ENCODE peak calls at places on chromosome 1, in seven cellular contexts. One of them, this sample, is unnamed.

GRCh38 chr1:247360991-247361721 is 29.5 kb upstream of the ZNF496 start:
- DNase-seq in RWPE1: no peak
- DNase-seq in amniotic stem cell: no peak
- DNase-seq in NCI-H1436: no peak
- DNase-seq in activated T-helper 9 cell treated with anti-CD3 and anti-CD28 coated beads, Interleukin-2, amount 50 U/mL, for 16 hours: no peak
- DNase-seq in activated CD4-positive, alpha-beta T cell treated with anti-CD3 and anti-CD28 coated beads, Interleukin-2, amount 10 ng/mL, durations not matched to agents 7 days and 5 days: no peak
- DNase-seq in astrocyte of the spinal cord: no peak
- DNase-seq in this sample: no peak

GRCh38 chr1:52111492-52111891 is 30.4 kb upstream of the ZFYVE9 start:
- DNase-seq in RWPE1: no peak
- DNase-seq in amniotic stem cell: no peak
- DNase-seq in NCI-H1436: no peak
- DNase-seq in activated T-helper 9 cell treated with anti-CD3 and anti-CD28 coated beads, Interleukin-2, amount 50 U/mL, for 16 hours: no peak
- DNase-seq in activated CD4-positive, alpha-beta T cell treated with anti-CD3 and anti-CD28 coated beads, Interleukin-2, amount 10 ng/mL, durations not matched to agents 7 days and 5 days: no peak
- DNase-seq in astrocyte of the spinal cord: no peak
- DNase-seq in this sample: peak

GRCh38 chr1:174964261-174964984 is 35.3 kb upstream of the CACYBP start:
- DNase-seq in RWPE1: peak
- DNase-seq in amniotic stem cell: no peak
- DNase-seq in NCI-H1436: no peak
- DNase-seq in activated T-helper 9 cell treated with anti-CD3 and anti-CD28 coated beads, Interleukin-2, amount 50 U/mL, for 16 hours: no peak
- DNase-seq in activated CD4-positive, alpha-beta T cell treated with anti-CD3 and anti-CD28 coated beads, Interleukin-2, amount 10 ng/mL, durations not matched to agents 7 days and 5 days: peak
- DNase-seq in astrocyte of the spinal cord: no peak
- DNase-seq in this sample: peak

GRCh38 chr1:43435146-43436145 is 18.3 kb downstream of the HYI start:
- DNase-seq in RWPE1: no peak
- DNase-seq in amniotic stem cell: no peak
- DNase-seq in NCI-H1436: no peak
- DNase-seq in activated T-helper 9 cell treated with anti-CD3 and anti-CD28 coated beads, Interleukin-2, amount 50 U/mL, for 16 hours: no peak
- DNase-seq in activated CD4-positive, alpha-beta T cell treated with anti-CD3 and anti-CD28 coated beads, Interleukin-2, amount 10 ng/mL, durations not matched to agents 7 days and 5 days: no peak
- DNase-seq in astrocyte of the spinal cord: peak
- DNase-seq in this sample: no peak

GRCh38 chr1:115355069-115355468 is 17.0 kb upstream of the NGF start:
- DNase-seq in RWPE1: no peak
- DNase-seq in amniotic stem cell: no peak
- DNase-seq in NCI-H1436: no peak
- DNase-seq in activated T-helper 9 cell treated with anti-CD3 and anti-CD28 coated beads, Interleukin-2, amount 50 U/mL, for 16 hours: no peak
- DNase-seq in activated CD4-positive, alpha-beta T cell treated with anti-CD3 and anti-CD28 coated beads, Interleukin-2, amount 10 ng/mL, durations not matched to agents 7 days and 5 days: no peak
- DNase-seq in astrocyte of the spinal cord: no peak
- DNase-seq in this sample: no peak

GRCh38 chr1:150151291-150152181 is 1.8 kb downstream of the PLEKHO1 start:
- DNase-seq in RWPE1: no peak
- DNase-seq in amniotic stem cell: no peak
- DNase-seq in NCI-H1436: no peak
- DNase-seq in activated T-helper 9 cell treated with anti-CD3 and anti-CD28 coated beads, Interleukin-2, amount 50 U/mL, for 16 hours: peak
- DNase-seq in activated CD4-positive, alpha-beta T cell treated with anti-CD3 and anti-CD28 coated beads, Interleukin-2, amount 10 ng/mL, durations not matched to agents 7 days and 5 days: peak
- DNase-seq in astrocyte of the spinal cord: no peak
- DNase-seq in this sample: no peak

GRCh38 chr1:174352883-174353608 is 94.7 kb upstream of the GPR52 start:
- DNase-seq in RWPE1: no peak
- DNase-seq in amniotic stem cell: no peak
- DNase-seq in NCI-H1436: no peak
- DNase-seq in activated T-helper 9 cell treated with anti-CD3 and anti-CD28 coated beads, Interleukin-2, amount 50 U/mL, for 16 hours: no peak
- DNase-seq in activated CD4-positive, alpha-beta T cell treated with anti-CD3 and anti-CD28 coated beads, Interleukin-2, amount 10 ng/mL, durations not matched to agents 7 days and 5 days: no peak
- DNase-seq in astrocyte of the spinal cord: no peak
- DNase-seq in this sample: no peak

GRCh38 chr1:93958351-93959101 is 49.3 kb upstream of the GCLM start:
- DNase-seq in RWPE1: no peak
- DNase-seq in amniotic stem cell: no peak
- DNase-seq in NCI-H1436: no peak
- DNase-seq in activated T-helper 9 cell treated with anti-CD3 and anti-CD28 coated beads, Interleukin-2, amount 50 U/mL, for 16 hours: no peak
- DNase-seq in activated CD4-positive, alpha-beta T cell treated with anti-CD3 and anti-CD28 coated beads, Interleukin-2, amount 10 ng/mL, durations not matched to agents 7 days and 5 days: no peak
- DNase-seq in astrocyte of the spinal cord: no peak
- DNase-seq in this sample: peak

This sample was measured in AML-193.